ENCODE peak calls at places on chromosome 1, in eight cellular contexts. One of them, this sample, is unnamed.

GRCh38 chr1:4424254-4424653 is 230.2 kb upstream of the AJAP1 start:
- DNase-seq in body of pancreas: no peak
- DNase-seq in psoas muscle: no peak
- DNase-seq in heart right ventricle: no peak
- DNase-seq in HL-60: no peak
- DNase-seq in neuronal stem cell: no peak
- DNase-seq in left ventricle myocardium inferior: no peak
- DNase-seq in coronary artery: no peak
- DNase-seq in this sample: no peak

GRCh38 chr1:44318097-44319088 is 36.7 kb downstream of the ERI3 start:
- DNase-seq in left ventricle myocardium inferior: no peak
- DNase-seq in neuronal stem cell: no peak
- DNase-seq in heart right ventricle: peak
- DNase-seq in psoas muscle: no peak
- DNase-seq in HL-60: peak
- DNase-seq in body of pancreas: peak
- DNase-seq in coronary artery: no peak
- DNase-seq in this sample: no peak

GRCh38 chr1:205012416-205013140 is 30.4 kb upstream of the CNTN2 start:
- DNase-seq in body of pancreas: no peak
- DNase-seq in coronary artery: no peak
- DNase-seq in heart right ventricle: no peak
- DNase-seq in left ventricle myocardium inferior: no peak
- DNase-seq in neuronal stem cell: no peak
- DNase-seq in HL-60: no peak
- DNase-seq in psoas muscle: no peak
- DNase-seq in this sample: no peak

GRCh38 chr1:70043806-70044205 is 161.6 kb downstream of the LRRC40 start:
- DNase-seq in heart right ventricle: peak
- DNase-seq in neuronal stem cell: no peak
- DNase-seq in psoas muscle: no peak
- DNase-seq in left ventricle myocardium inferior: no peak
- DNase-seq in HL-60: no peak
- DNase-seq in body of pancreas: no peak
- DNase-seq in coronary artery: no peak
- DNase-seq in this sample: peak

GRCh38 chr1:160768295-160768657 is 27.7 kb upstream of the LY9 start:
- DNase-seq in left ventricle myocardium inferior: peak
- DNase-seq in HL-60: peak
- DNase-seq in coronary artery: no peak
- DNase-seq in body of pancreas: peak
- DNase-seq in heart right ventricle: peak
- DNase-seq in neuronal stem cell: no peak
- DNase-seq in psoas muscle: no peak
- DNase-seq in this sample: no peak

GRCh38 chr1:244063498-244063897 is 12.4 kb downstream of the ZBTB18 start:
- DNase-seq in HL-60: no peak
- DNase-seq in left ventricle myocardium inferior: no peak
- DNase-seq in heart right ventricle: no peak
- DNase-seq in body of pancreas: no peak
- DNase-seq in coronary artery: no peak
- DNase-seq in psoas muscle: no peak
- DNase-seq in neuronal stem cell: no peak
- DNase-seq in this sample: no peak

GRCh38 chr1:174428033-174428432 is 19.7 kb upstream of the GPR52 start:
- DNase-seq in heart right ventricle: no peak
- DNase-seq in HL-60: no peak
- DNase-seq in neuronal stem cell: no peak
- DNase-seq in coronary artery: no peak
- DNase-seq in body of pancreas: no peak
- DNase-seq in left ventricle myocardium inferior: no peak
- DNase-seq in psoas muscle: no peak
- DNase-seq in this sample: no peak

GRCh38 chr1:229105109-229105508 is 165.8 kb upstream of the RAB4A start:
- DNase-seq in HL-60: no peak
- DNase-seq in body of pancreas: no peak
- DNase-seq in left ventricle myocardium inferior: no peak
- DNase-seq in heart right ventricle: no peak
- DNase-seq in neuronal stem cell: no peak
- DNase-seq in psoas muscle: no peak
- DNase-seq in coronary artery: peak
- DNase-seq in this sample: no peak

GRCh38 chr1:112508242-112509004 is at the start of gene WNT2B:
- DNase-seq in psoas muscle: peak
- DNase-seq in body of pancreas: peak
- DNase-seq in neuronal stem cell: no peak
- DNase-seq in left ventricle myocardium inferior: no peak
- DNase-seq in coronary artery: no peak
- DNase-seq in heart right ventricle: no peak
- DNase-seq in HL-60: peak
- DNase-seq in this sample: no peak

GRCh38 chr1:64121766-64122385 is 81.5 kb upstream of the UBE2U start:
- DNase-seq in psoas muscle: no peak
- DNase-seq in heart right ventricle: no peak
- DNase-seq in neuronal stem cell: no peak
- DNase-seq in left ventricle myocardium inferior: no peak
- DNase-seq in HL-60: no peak
- DNase-seq in body of pancreas: no peak
- DNase-seq in coronary artery: no peak
- DNase-seq in this sample: no peak

GRCh38 chr1:48198970-48199369 is 23.5 kb upstream of the SLC5A9 start:
- DNase-seq in HL-60: no peak
- DNase-seq in heart right ventricle: no peak
- DNase-seq in psoas muscle: no peak
- DNase-seq in body of pancreas: no peak
- DNase-seq in left ventricle myocardium inferior: no peak
- DNase-seq in neuronal stem cell: no peak
- DNase-seq in coronary artery: no peak
- DNase-seq in this sample: no peak

GRCh38 chr1:241531195-241532172 is 694 bp upstream of the KMO start:
- DNase-seq in body of pancreas: no peak
- DNase-seq in neuronal stem cell: peak
- DNase-seq in psoas muscle: no peak
- DNase-seq in left ventricle myocardium inferior: no peak
- DNase-seq in coronary artery: no peak
- DNase-seq in HL-60: peak
- DNase-seq in heart right ventricle: no peak
- DNase-seq in this sample: no peak

GRCh38 chr1:50656931-50657330 is 233.7 kb upstream of the DMRTA2 start:
- DNase-seq in HL-60: no peak
- DNase-seq in left ventricle myocardium inferior: no peak
- DNase-seq in heart right ventricle: no peak
- DNase-seq in body of pancreas: no peak
- DNase-seq in neuronal stem cell: no peak
- DNase-seq in coronary artery: no peak
- DNase-seq in psoas muscle: no peak
- DNase-seq in this sample: no peak

GRCh38 chr1:93810316-93810715 is 68.7 kb downstream of the DNTTIP2 start:
- DNase-seq in heart right ventricle: no peak
- DNase-seq in psoas muscle: peak
- DNase-seq in coronary artery: no peak
- DNase-seq in HL-60: no peak
- DNase-seq in body of pancreas: no peak
- DNase-seq in neuronal stem cell: no peak
- DNase-seq in left ventricle myocardium inferior: no peak
- DNase-seq in this sample: no peak

GRCh38 chr1:109249654-109250401 is 489 bp downstream of the CELSR2 start:
- DNase-seq in coronary artery: peak
- DNase-seq in neuronal stem cell: no peak
- DNase-seq in heart right ventricle: no peak
- DNase-seq in HL-60: no peak
- DNase-seq in left ventricle myocardium inferior: no peak
- DNase-seq in body of pancreas: peak
- DNase-seq in psoas muscle: no peak
- DNase-seq in this sample: no peak

GRCh38 chr1:85502171-85502570 is 37.2 kb upstream of the DDAH1 start:
- DNase-seq in heart right ventricle: no peak
- DNase-seq in neuronal stem cell: no peak
- DNase-seq in psoas muscle: no peak
- DNase-seq in HL-60: no peak
- DNase-seq in left ventricle myocardium inferior: no peak
- DNase-seq in coronary artery: no peak
- DNase-seq in body of pancreas: no peak
- DNase-seq in this sample: no peak

GRCh38 chr1:19990703-19991102 is 11.3 kb upstream of the PLA2G2A start:
- DNase-seq in body of pancreas: no peak
- DNase-seq in coronary artery: no peak
- DNase-seq in HL-60: no peak
- DNase-seq in heart right ventricle: no peak
- DNase-seq in neuronal stem cell: no peak
- DNase-seq in psoas muscle: no peak
- DNase-seq in left ventricle myocardium inferior: no peak
- DNase-seq in this sample: no peak

GRCh38 chr1:205588691-205589445 is 42.9 kb downstream of the ELK4 start:
- DNase-seq in psoas muscle: no peak
- DNase-seq in coronary artery: peak
- DNase-seq in heart right ventricle: no peak
- DNase-seq in body of pancreas: peak
- DNase-seq in left ventricle myocardium inferior: no peak
- DNase-seq in neuronal stem cell: no peak
- DNase-seq in HL-60: peak
- DNase-seq in this sample: no peak

GRCh38 chr1:53183277-53183990 is 13.2 kb upstream of the CPT2 start:
- DNase-seq in psoas muscle: peak
- DNase-seq in neuronal stem cell: no peak
- DNase-seq in left ventricle myocardium inferior: peak
- DNase-seq in heart right ventricle: no peak
- DNase-seq in HL-60: no peak
- DNase-seq in body of pancreas: peak
- DNase-seq in coronary artery: peak
- DNase-seq in this sample: no peak

GRCh38 chr1:212070720-212071302 is 35.3 kb downstream of the DTL start:
- DNase-seq in psoas muscle: no peak
- DNase-seq in heart right ventricle: no peak
- DNase-seq in coronary artery: no peak
- DNase-seq in HL-60: peak
- DNase-seq in body of pancreas: no peak
- DNase-seq in left ventricle myocardium inferior: no peak
- DNase-seq in neuronal stem cell: no peak
- DNase-seq in this sample: no peak

GRCh38 chr1:243727503-243728191 is 122.4 kb downstream of the AKT3 start:
- DNase-seq in HL-60: peak
- DNase-seq in coronary artery: no peak
- DNase-seq in heart right ventricle: no peak
- DNase-seq in body of pancreas: no peak
- DNase-seq in psoas muscle: no peak
- DNase-seq in left ventricle myocardium inferior: no peak
- DNase-seq in neuronal stem cell: no peak
- DNase-seq in this sample: no peak

GRCh38 chr1:240074422-240074821 is 17.3 kb upstream of the FMN2 start:
- DNase-seq in HL-60: no peak
- DNase-seq in heart right ventricle: no peak
- DNase-seq in coronary artery: no peak
- DNase-seq in left ventricle myocardium inferior: no peak
- DNase-seq in body of pancreas: no peak
- DNase-seq in neuronal stem cell: no peak
- DNase-seq in psoas muscle: no peak
- DNase-seq in this sample: no peak

GRCh38 chr1:201906336-201906735 is 17.6 kb downstream of the SHISA4 start:
- DNase-seq in left ventricle myocardium inferior: no peak
- DNase-seq in psoas muscle: no peak
- DNase-seq in neuronal stem cell: no peak
- DNase-seq in heart right ventricle: no peak
- DNase-seq in coronary artery: no peak
- DNase-seq in HL-60: no peak
- DNase-seq in body of pancreas: no peak
- DNase-seq in this sample: no peak
- H3K27ac ChIP-seq in left ventricle myocardium inferior: peak
- H3K27ac ChIP-seq in psoas muscle: peak
- H3K27ac ChIP-seq in neuronal stem cell: no peak
- H3K27ac ChIP-seq in heart right ventricle: peak
- H3K27ac ChIP-seq in coronary artery: peak
- H3K27ac ChIP-seq in HL-60: no peak
- H3K27ac ChIP-seq in body of pancreas: no peak
- H3K27ac ChIP-seq in this sample: no peak

GRCh38 chr1:12315126-12315525 is 85.3 kb downstream of the VPS13D start:
- DNase-seq in heart right ventricle: no peak
- DNase-seq in body of pancreas: no peak
- DNase-seq in coronary artery: no peak
- DNase-seq in psoas muscle: no peak
- DNase-seq in neuronal stem cell: no peak
- DNase-seq in left ventricle myocardium inferior: no peak
- DNase-seq in HL-60: no peak
- DNase-seq in this sample: no peak
- H3K27ac ChIP-seq in heart right ventricle: peak
- H3K27ac ChIP-seq in body of pancreas: no peak
- H3K27ac ChIP-seq in coronary artery: peak
- H3K27ac ChIP-seq in psoas muscle: no peak
- H3K27ac ChIP-seq in neuronal stem cell: no peak
- H3K27ac ChIP-seq in left ventricle myocardium inferior: peak
- H3K27ac ChIP-seq in HL-60: no peak
- H3K27ac ChIP-seq in this sample: no peak

DNA sequence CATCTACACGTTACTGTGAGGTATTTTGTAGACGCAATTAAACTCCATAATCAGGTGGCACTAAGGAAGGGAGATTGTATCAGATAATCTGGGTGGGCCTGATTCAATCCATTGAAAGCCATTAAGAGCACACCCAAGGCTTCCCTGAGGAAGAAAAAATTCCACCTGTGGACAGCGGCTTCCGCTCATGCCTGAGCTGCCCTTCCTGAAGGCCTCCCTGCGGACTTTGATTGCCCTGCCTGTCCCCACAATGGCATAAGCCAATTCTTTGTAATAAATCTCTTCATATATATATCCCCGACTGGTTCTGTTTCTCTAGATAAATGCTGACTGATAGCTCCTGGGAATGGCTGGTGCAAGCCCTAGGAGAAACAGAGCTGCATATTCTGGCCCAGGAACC is 138.3 kb downstream of the TGFBR3 start:
- DNase-seq in HL-60: no peak
- DNase-seq in neuronal stem cell: no peak
- DNase-seq in body of pancreas: no peak
- DNase-seq in psoas muscle: no peak
- DNase-seq in coronary artery: no peak
- DNase-seq in left ventricle myocardium inferior: no peak
- DNase-seq in heart right ventricle: no peak
- DNase-seq in this sample: no peak
- H3K27ac ChIP-seq in HL-60: no peak
- H3K27ac ChIP-seq in neuronal stem cell: no peak
- H3K27ac ChIP-seq in body of pancreas: no peak
- H3K27ac ChIP-seq in psoas muscle: no peak
- H3K27ac ChIP-seq in coronary artery: peak
- H3K27ac ChIP-seq in left ventricle myocardium inferior: peak
- H3K27ac ChIP-seq in heart right ventricle: peak
- H3K27ac ChIP-seq in this sample: no peak

DNA sequence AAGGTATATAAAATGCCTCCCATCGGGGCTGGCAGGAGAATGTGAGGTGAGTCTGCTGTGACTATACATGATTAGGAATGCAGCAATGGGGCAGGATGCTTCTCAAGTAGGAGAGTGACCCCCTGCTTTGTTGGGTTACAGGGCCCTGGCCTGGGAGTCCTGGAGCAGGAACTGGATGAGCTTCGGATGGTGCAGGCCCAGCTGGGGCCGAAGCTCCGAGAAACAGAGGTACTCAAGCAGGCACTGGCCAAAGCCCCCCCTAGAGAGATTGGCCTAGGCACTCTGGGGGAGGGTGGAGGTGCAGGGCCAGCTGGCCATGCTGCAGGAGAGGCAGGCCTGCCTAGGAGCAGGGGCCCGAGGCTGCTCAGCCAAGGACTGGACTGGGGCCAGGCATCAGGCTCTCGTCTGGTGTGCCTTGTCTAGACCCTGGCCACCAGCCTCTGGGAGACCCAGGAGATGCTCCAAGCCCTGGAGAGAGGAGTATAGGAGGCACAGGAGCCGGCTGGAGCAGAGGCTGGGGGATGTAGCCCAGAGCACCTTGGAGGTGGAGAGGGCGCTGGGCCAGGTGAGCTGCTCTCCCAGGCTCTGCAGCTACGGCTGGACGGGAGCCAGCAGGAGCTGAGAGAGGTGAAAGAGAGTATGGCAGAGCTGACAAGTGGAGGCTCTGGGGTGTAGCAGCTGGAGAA is 32.8 kb upstream of the PKP1 start:
- DNase-seq in HL-60: no peak
- DNase-seq in psoas muscle: no peak
- DNase-seq in heart right ventricle: no peak
- DNase-seq in body of pancreas: peak
- DNase-seq in coronary artery: peak
- DNase-seq in left ventricle myocardium inferior: no peak
- DNase-seq in neuronal stem cell: no peak
- DNase-seq in this sample: no peak
- H3K27ac ChIP-seq in HL-60: no peak
- H3K27ac ChIP-seq in psoas muscle: no peak
- H3K27ac ChIP-seq in heart right ventricle: no peak
- H3K27ac ChIP-seq in body of pancreas: no peak
- H3K27ac ChIP-seq in coronary artery: no peak
- H3K27ac ChIP-seq in left ventricle myocardium inferior: no peak
- H3K27ac ChIP-seq in neuronal stem cell: no peak
- H3K27ac ChIP-seq in this sample: no peak

This sample was measured in epithelial cell of prostate.